ENCODE peak calls at places on chromosomes 4 and X, in seven cellular contexts. W is cardiac muscle cell; X is colonic mucosa; A is sigmoid colon; B is hepatocyte; R is effector memory CD4-positive, alpha-beta T cell; K is CD8-positive, alpha-beta memory T cell. P is an unnamed sample. For H3K4me1, the result is how much of the 10 kb centered on the place peaks cover.

GRCh38 chrX:16427668-16428067 is 222.3 kb upstream of the S100G start:
- DNase-seq in W (no peak), X (no peak), A (no peak), B (no peak), R (no peak), K (no peak), P (no peak)

GRCh38 chrX:153469811-153470410 is 465 bp downstream of the HAUS7 start:
- DNase-seq in W (peak), X (no peak), A (no peak), B (peak), R (no peak), K (peak), P (no peak)

GRCh38 chr4:123443401-123444297 is 47.1 kb downstream of the SPRY1 start:
- DNase-seq in W (peak), X (peak), A (no peak), B (no peak), R (no peak), K (no peak), P (peak)

GRCh38 chr4:152257601-152258066 is 278.3 kb downstream of the FBXW7 start:
- DNase-seq in W (peak), X (no peak), A (no peak), B (no peak), R (no peak), K (no peak), P (no peak)

GRCh38 chr4:158811216-158811540 is 42.4 kb downstream of the FNIP2 start:
- DNase-seq in W (no peak), X (no peak), A (no peak), B (no peak), R (no peak), K (no peak), P (no peak)

GRCh38 chrX:74461384-74461783 is 40.1 kb downstream of the SLC16A2 start:
- DNase-seq in W (no peak), X (no peak), A (no peak), B (no peak), R (no peak), K (no peak), P (no peak)

GRCh38 chr4:82293304-82293703 is 80.5 kb downstream of the HNRNPD start:
- DNase-seq in W (no peak), X (no peak), A (no peak), B (no peak), R (no peak), K (no peak), P (no peak)

GRCh38 chr4:2402053-2402452 is 16.4 kb downstream of the ZFYVE28 start:
- DNase-seq in W (peak), X (peak), A (peak), B (peak), R (no peak), K (no peak), P (peak)

GRCh38 chr4:25755911-25756310 is 100.3 kb downstream of the SLC34A2 start:
- DNase-seq in W (no peak), X (no peak), A (no peak), B (no peak), R (no peak), K (no peak), P (no peak)

GRCh38 chrX:20527458-20528099 is 260.9 kb upstream of the RPS6KA3 start:
- DNase-seq in W (peak), X (no peak), A (no peak), B (peak), R (no peak), K (no peak), P (no peak)

GRCh38 chr4:21948347-21949072 is at the start of gene KCNIP4:
- DNase-seq in W (peak), X (no peak), A (no peak), B (peak), R (no peak), K (no peak), P (no peak)

GRCh38 chr4:155079866-155080265 is 128.6 kb upstream of the NPY2R start:
- DNase-seq in W (peak), X (no peak), A (no peak), B (no peak), R (no peak), K (no peak), P (no peak)

GRCh38 chr4:109979932-109980717 is 67.4 kb downstream of the EGF start:
- DNase-seq in W (peak), X (no peak), A (no peak), B (peak), R (no peak), K (no peak), P (no peak)

GRCh38 chrX:103556941-103557340 is 28.4 kb upstream of the TCEAL4 start:
- DNase-seq in W (no peak), X (no peak), A (no peak), B (peak), R (no peak), K (no peak), P (no peak)

GRCh38 chr4:142696334-142697122 is 149.6 kb downstream of the INPP4B start:
- DNase-seq in W (no peak), X (no peak), A (no peak), B (no peak), R (no peak), K (no peak), P (no peak)

GRCh38 chrX:137166591-137166990 is 132.8 kb upstream of the GPR101 start:
- DNase-seq in W (no peak), X (peak), A (no peak), B (peak), R (no peak), K (no peak), P (no peak)

GRCh38 chrX:113868169-113868568 is 715.7 kb upstream of the HTR2C start:
- DNase-seq in W (peak), X (no peak), A (no peak), B (peak), R (no peak), K (no peak), P (no peak)

GRCh38 chrX:9340619-9341304 is 124.1 kb upstream of the TBL1X start:
- DNase-seq in W (peak), X (peak), A (peak), B (peak), R (no peak), K (peak), P (no peak)

GRCh38 chrX:40936827-40937226 is 148.4 kb upstream of the USP9X start:
- DNase-seq in W (no peak), X (peak), A (no peak), B (no peak), R (no peak), K (no peak), P (no peak)

GRCh38 chr4:52585379-52585778 is 73.7 kb downstream of the USP46 start:
- DNase-seq in W (no peak), X (no peak), A (no peak), B (no peak), R (no peak), K (no peak), P (no peak)

GRCh38 chr4:1193206-1194027 is 21.0 kb upstream of the SPON2 start:
- DNase-seq in W (peak), X (peak), A (peak), B (peak), R (no peak), K (no peak), P (no peak)

GRCh38 chr4:48175328-48175727 is 41.3 kb upstream of the TXK start:
- DNase-seq in W (no peak), X (no peak), A (no peak), B (no peak), R (no peak), K (no peak), P (no peak)

GRCh38 chrX:48513670-48514069 is 4.9 kb downstream of the PORCN start:
- DNase-seq in W (no peak), X (no peak), A (no peak), B (no peak), R (no peak), K (no peak), P (no peak)

GRCh38 chrX:112147206-112147605 is 64.6 kb upstream of the TRPC5 start:
- DNase-seq in W (no peak), X (no peak), A (no peak), B (peak), R (no peak), K (no peak), P (no peak)

GRCh38 chr4:95268819-95269565 is 279.8 kb downstream of the UNC5C start:
- DNase-seq in W (peak), X (no peak), A (no peak), B (no peak), R (no peak), K (no peak), P (no peak)

GRCh38 chr4:145098675-145099037 is 545 bp downstream of the ABCE1 start:
- DNase-seq in W (peak), X (peak), A (peak), B (peak), R (peak), K (peak), P (no peak)

GRCh38 chr4:159142254-159142653 is 39.4 kb downstream of the RAPGEF2 start:
- DNase-seq in W (peak), X (no peak), A (no peak), B (no peak), R (no peak), K (no peak), P (no peak)

GRCh38 chr4:40185830-40186664 is 10.8 kb upstream of the RHOH start:
- DNase-seq in W (no peak), X (no peak), A (no peak), B (no peak), R (no peak), K (no peak), P (no peak)

GRCh38 chr4:31246856-31247255 is 526.7 kb downstream of the PCDH7 start:
- DNase-seq in W (peak), X (no peak), A (no peak), B (no peak), R (no peak), K (no peak), P (no peak)

GRCh38 chr4:80154547-80154933 is 42.8 kb upstream of the PRDM8 start:
- DNase-seq in W (no peak), X (no peak), A (no peak), B (no peak), R (no peak), K (no peak), P (no peak)

GRCh38 chrX:133413218-133413925 is 1.9 kb downstream of the GPC4 start:
- DNase-seq in W (no peak), X (no peak), A (peak), B (no peak), R (no peak), K (no peak), P (no peak)

GRCh38 chr4:3363411-3364141 is 70.8 kb downstream of the RGS12 start:
- DNase-seq in W (no peak), X (no peak), A (peak), B (peak), R (no peak), K (no peak), P (no peak)

GRCh38 chr4:2281575-2282343 is 19.9 kb upstream of the MXD4 start:
- DNase-seq in W (no peak), X (no peak), A (no peak), B (no peak), R (peak), K (peak), P (no peak)

DNA sequence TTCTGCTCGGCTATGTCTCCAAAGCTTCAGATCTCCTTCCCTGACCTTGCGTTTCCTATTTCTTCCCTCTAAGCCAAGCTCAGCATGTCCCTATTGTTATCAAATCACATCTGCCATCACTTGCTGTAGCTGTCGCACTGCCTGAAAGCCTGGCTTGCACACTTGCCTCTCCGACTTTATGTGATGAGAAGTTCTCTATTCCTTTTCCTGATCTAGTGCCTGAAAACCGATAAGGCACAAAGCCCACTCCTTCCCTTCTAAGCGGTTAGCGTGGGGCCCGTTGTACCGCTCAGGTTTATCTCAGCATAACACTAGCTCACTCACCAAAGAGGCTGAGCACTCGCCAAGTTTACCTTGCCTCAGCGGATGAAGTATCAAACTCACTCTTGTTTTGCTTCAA is 816 bp downstream of the NMU start:
- DNase-seq in W (no peak), X (no peak), A (no peak), B (no peak), R (no peak), K (no peak), P (no peak)
- H3K4me3 ChIP-seq in W (peak), X (no peak), A (no peak), B (peak), R (peak), K (peak), P (peak)

GRCh38 chrX:71542411-71542810 is 9.5 kb downstream of the OGT start:
- DNase-seq in W (peak), X (no peak), A (no peak), B (no peak), R (no peak), K (no peak), P (no peak)

GRCh38 chrX:71543316-71543715 is 10.4 kb downstream of the OGT start:
- DNase-seq in W (peak), X (no peak), A (no peak), B (peak), R (no peak), K (no peak), P (no peak)

GRCh38 chrX:71542825-71543224 is 9.9 kb downstream of the OGT start:
- DNase-seq in W (no peak), X (no peak), A (no peak), B (no peak), R (no peak), K (no peak), P (no peak)

GRCh38 chrX:71540801-71541545 is 8.1 kb downstream of the OGT start:
- DNase-seq in W (no peak), X (no peak), A (no peak), B (no peak), R (no peak), K (no peak), P (no peak)

DNA sequence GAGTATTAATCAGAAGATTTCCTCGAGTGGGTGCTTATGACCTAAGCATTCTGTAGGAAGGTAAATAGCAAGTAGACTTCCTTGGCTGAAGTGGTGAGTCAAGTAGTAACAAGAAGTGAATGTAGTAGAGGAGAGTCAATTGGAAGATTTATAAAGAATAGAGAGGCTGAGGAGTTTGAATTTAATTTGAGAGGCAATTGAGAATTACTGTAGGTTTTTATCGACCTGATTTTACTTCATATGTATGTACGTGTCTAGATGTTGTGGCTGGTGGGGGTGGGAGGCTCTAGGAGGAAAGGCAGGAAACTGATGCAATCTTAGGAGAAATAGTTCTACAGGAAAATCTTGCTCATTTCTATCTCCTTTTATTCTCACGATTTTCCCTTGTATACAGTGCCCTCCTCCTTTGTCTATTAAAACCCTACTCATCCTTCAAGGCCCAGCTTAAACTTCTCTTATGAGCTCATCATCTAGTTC is 8.7 kb downstream of the OGT start:
- DNase-seq in W (peak), X (no peak), A (no peak), B (no peak), R (no peak), K (no peak), P (no peak)
- H3K4me1 ChIP-seq in W (under half), X (under half), A (under half), B (under half), R (under half), K (under half), P (under half)

GRCh38 chr4:148215202-148215601 is 227.0 kb downstream of the NR3C2 start:
- DNase-seq in W (no peak), X (no peak), A (no peak), B (no peak), R (no peak), K (no peak), P (no peak)
- H3K27ac ChIP-seq in W (no peak), X (no peak), A (peak), B (no peak), R (no peak), K (no peak), P (no peak)

DNA sequence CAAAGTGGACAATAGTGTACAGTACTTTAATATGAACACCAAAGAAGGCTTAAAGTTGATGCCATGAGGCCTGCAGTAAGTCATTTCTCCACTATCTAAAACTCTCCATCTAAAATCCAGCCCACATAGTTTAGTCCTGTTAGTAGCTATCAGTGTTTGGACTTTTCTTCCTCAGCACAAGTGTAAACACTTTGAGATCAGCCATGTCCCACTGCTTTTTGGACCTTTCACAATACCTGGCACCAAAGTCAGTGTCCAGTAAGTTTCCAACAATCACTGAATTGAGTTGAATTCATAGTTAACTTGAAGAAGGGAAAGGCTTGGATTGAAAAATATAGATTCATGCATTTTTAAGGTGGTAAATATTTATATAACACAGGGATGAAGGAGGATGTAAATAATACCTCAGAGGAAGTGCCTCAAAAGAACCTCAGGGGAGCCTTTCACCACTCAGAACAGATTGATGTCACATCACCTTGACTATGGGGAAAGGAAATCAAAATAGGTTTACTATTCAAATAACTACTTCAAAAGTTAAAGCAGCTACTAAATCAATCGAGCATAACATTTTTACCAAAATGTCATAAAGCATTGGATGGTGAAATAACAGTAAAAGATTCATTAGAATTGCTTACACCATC is 76.7 kb downstream of the FTHL17 start:
- DNase-seq in W (no peak), X (no peak), A (no peak), B (no peak), R (no peak), K (no peak), P (no peak)
- H3K4me3 ChIP-seq in W (no peak), X (no peak), A (no peak), B (no peak), R (no peak), K (no peak), P (no peak)

DNA sequence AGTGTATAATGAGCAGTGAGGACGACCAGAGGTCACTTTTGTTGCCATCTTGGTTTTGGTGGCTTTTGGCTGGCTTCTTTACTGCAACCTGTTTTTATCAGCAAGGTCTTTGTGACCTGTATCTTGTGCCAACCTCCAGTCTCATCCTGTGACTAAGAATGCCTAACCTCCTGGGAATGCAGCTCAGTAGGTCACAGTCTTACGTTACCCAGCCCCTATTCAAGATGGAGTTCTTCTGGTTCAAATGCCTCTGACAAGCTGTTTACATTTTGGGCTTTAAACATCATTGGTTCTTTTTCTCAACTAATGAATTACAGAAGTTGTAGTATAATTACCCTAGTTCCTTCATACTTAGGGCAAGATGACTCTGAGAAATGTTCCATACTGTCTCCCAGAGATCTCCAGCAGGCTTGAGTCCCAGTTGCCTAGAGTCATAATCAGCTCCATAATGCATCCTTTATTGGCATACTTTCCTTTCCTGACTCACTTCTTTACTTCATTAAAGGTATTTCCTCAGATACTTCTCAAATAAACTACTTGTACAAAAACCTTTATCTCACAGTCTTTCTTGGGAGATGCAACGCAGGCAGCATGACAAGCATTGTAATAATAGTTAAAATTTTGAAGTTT is 136.5 kb downstream of the KDM6A start:
- DNase-seq in W (no peak), X (no peak), A (no peak), B (no peak), R (no peak), K (no peak), P (no peak)
- H3K4me1 ChIP-seq in W (under half), X (under half), A (under half), B (under half), R (under half), K (under half), P (under half)

GRCh38 chr4:125736057-125736456 is 421.3 kb downstream of the FAT4 start:
- DNase-seq in W (peak), X (no peak), A (no peak), B (no peak), R (no peak), K (no peak), P (no peak)

GRCh38 chr4:125739760-125740159 is 425.0 kb downstream of the FAT4 start:
- DNase-seq in W (peak), X (no peak), A (no peak), B (no peak), R (no peak), K (no peak), P (no peak)

GRCh38 chr4:125732682-125733081 is 417.9 kb downstream of the FAT4 start:
- DNase-seq in W (no peak), X (no peak), A (no peak), B (no peak), R (no peak), K (no peak), P (no peak)

GRCh38 chr4:125734504-125734903 is 419.7 kb downstream of the FAT4 start:
- DNase-seq in W (no peak), X (no peak), A (no peak), B (no peak), R (no peak), K (no peak), P (no peak)

DNA sequence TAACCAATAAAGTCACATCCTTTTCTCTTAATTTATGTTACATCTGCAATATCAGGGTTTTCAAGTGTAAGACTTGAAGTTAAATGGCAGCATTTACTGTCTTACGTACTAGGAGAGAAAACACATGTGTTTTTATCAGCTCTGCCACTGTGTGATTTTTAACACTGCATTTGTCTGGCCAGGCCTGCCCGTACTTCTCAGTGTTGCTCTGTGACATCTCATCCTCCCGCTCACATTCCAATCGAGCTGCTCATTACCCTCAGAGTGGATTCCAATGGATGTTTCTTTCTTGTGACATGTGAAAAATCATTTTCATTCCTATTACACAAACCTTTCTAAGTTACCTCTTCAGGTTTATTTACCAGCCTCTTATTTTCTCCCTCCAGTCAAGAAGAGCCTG is 420.4 kb downstream of the FAT4 start:
- DNase-seq in W (peak), X (no peak), A (no peak), B (peak), R (no peak), K (no peak), P (no peak)
- H3K27ac ChIP-seq in W (peak), X (no peak), A (no peak), B (peak), R (no peak), K (no peak), P (no peak)

GRCh38 chr4:139453041-139453370 is 915 bp upstream of the RAB33B start:
- DNase-seq in W (no peak), X (peak), A (no peak), B (peak), R (peak), K (peak), P (no peak)
- H3K4me3 ChIP-seq in W (peak), X (peak), A (peak), B (peak), R (peak), K (peak), P (peak)